ENCODE peak calls at places on chromosomes 1 and 21, in six cellular contexts. W, C, B, D, T and U are unnamed samples.

GRCh38 chr1:153760440-153760839 is 14.8 kb upstream of the SLC27A3 start:
- DNase-seq in W (no peak), B (no peak), D (no peak), T (peak), C (no peak), U (no peak)

GRCh38 chr21:25983745-25984144 is 186.8 kb downstream of the APP start:
- DNase-seq in T (peak), C (no peak), W (no peak), D (no peak), B (no peak), U (peak)

GRCh38 chr1:58824753-58825389 is 41.0 kb upstream of the JUN start:
- DNase-seq in T (no peak), W (no peak), D (no peak), C (no peak), B (no peak), U (no peak)

GRCh38 chr1:185369786-185370185 is 52.7 kb upstream of the IVNS1ABP start:
- DNase-seq in T (peak), W (no peak), C (no peak), B (no peak), D (no peak), U (no peak)

GRCh38 chr1:59718064-59718988 is 96.4 kb upstream of the HOOK1 start:
- DNase-seq in T (peak), D (no peak), C (no peak), B (no peak), W (no peak), U (no peak)

GRCh38 chr1:176193023-176193422 is 14.1 kb downstream of the COP1 start:
- DNase-seq in W (no peak), T (no peak), C (no peak), D (no peak), B (no peak), U (no peak)

GRCh38 chr1:160971618-160972056 is 17.0 kb upstream of the ITLN2 start:
- DNase-seq in C (no peak), D (no peak), W (no peak), T (no peak), B (no peak), U (no peak)

GRCh38 chr1:188642585-188643168 is 1813.9 kb downstream of the PLA2G4A start:
- DNase-seq in D (no peak), C (no peak), W (no peak), T (no peak), B (no peak), U (no peak)

GRCh38 chr1:157377216-157377821 is 175.0 kb downstream of the FCRL5 start:
- DNase-seq in C (no peak), D (no peak), B (no peak), T (peak), W (no peak), U (peak)

GRCh38 chr1:151134991-151135390 is 11.4 kb downstream of the SEMA6C start:
- DNase-seq in T (no peak), B (no peak), C (peak), W (no peak), D (no peak), U (no peak)

DNA sequence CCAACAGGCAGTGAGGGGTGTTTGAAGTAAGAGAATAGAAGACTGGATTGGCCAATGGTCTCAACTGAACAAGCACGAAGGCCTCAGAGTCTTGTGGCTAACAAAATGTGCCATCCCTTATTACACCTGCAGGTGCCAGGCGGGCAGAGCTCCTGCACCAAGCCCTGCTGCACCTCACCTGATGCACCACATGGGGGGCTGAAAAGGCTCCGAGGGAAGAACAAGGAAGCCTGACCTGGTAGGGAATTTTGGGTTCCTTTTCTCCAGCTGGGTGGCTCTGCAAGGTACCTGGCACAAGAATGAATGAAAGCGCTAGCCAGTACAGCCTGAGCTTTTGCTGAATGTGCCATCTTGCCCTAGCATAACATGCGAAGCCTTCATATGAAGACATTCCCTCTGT is 9.7 kb downstream of the HSD3B1 start:
- DNase-seq in C (no peak), B (no peak), D (no peak), W (no peak), T (no peak), U (no peak)
- TF ChIP-seq CTCF in C (no peak), B (no peak), D (no peak), W (no peak), T (no peak), U (no peak)

GRCh38 chr1:89994231-89994804 is 592 bp upstream of the ZNF326 start:
- DNase-seq in C (peak), T (no peak), B (peak), D (no peak), W (no peak), U (no peak)
- H3K4me3 ChIP-seq in C (peak), T (peak), B (peak), D (peak), W (peak), U (peak)

DNA sequence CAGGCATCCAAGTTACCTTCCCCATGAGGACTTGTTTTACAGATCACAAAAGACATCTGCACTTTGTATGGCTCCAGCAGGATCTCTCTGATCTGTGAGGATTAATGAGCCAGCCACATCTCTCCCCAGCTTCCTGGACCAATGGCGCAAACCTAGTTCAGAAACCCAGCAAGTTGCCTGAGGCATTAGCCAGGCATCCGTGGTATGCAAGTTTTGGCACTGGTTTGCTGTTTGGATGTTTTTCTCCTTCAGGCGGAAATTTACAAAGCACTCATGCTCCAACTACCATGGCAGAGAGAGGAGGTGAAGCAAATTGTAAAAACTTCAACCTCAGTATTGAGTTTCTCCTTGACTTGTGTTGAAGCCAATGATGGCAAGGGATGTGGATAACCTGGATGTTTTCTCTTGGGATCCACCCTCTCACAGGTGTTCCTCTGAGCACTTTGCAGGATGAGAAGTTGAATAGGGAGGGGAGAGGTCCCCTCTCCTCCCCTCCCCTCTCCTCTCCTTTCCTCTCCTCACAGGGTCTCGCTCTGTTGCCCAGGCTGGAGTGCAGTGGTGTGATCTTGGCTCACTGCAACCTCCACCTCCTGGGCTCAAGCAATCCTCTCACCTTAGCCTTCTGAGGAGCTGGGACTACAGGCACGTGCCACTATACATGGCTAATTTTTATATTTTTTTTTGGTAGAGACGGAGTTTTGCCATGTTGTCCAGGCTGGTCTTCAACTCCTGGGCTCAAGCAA is 25.6 kb upstream of the ENO1 start:
- DNase-seq in C (peak), D (peak), T (peak), W (peak), B (no peak), U (peak)
- TF ChIP-seq CTCF in C (no peak), D (no peak), T (no peak), W (no peak), B (no peak), U (peak)

GRCh38 chr1:209457618-209458017 is 125.9 kb upstream of the CAMK1G start:
- DNase-seq in T (no peak), C (no peak), B (no peak), D (no peak), W (no peak), U (no peak)
- H3K4me3 ChIP-seq in T (no peak), C (no peak), B (no peak), D (no peak), W (no peak), U (no peak)

GRCh38 chr1:20115479-20115878 is 3.9 kb downstream of the PLA2G2D start:
- DNase-seq in C (no peak), B (no peak), W (no peak), T (no peak), D (no peak), U (no peak)
- TF ChIP-seq CTCF in C (no peak), B (no peak), W (no peak), T (no peak), D (no peak), U (no peak)